ENCODE peak calls at places on chromosomes 3 and 15, in five cellular contexts. S is CD8-positive, alpha-beta memory T cell; N is GM10248; A is activated T-cell treated with anti-CD3 and anti-CD28 coated beads, Interleukin-2, amount 50 U/mL, for 72 hours; F is nucleus accumbens. K is an unnamed sample.

GRCh38 chr15:32826685-32827084 is 108.9 kb downstream of the GREM1 start:
- DNase-seq in A (no peak), F (no peak), N (no peak), S (no peak), K (no peak)

GRCh38 chr3:71316378-71316777 is 267.1 kb downstream of the FOXP1 start:
- DNase-seq in S (no peak), N (no peak), F (no peak), A (no peak), K (no peak)

GRCh38 chr15:93037341-93038063 is 51.5 kb downstream of the RGMA start:
- DNase-seq in N (no peak), F (peak; percentile 72), A (no peak), S (no peak), K (peak; percentile 15)

GRCh38 chr3:53733433-53733832 is 112.8 kb downstream of the CHDH start:
- DNase-seq in N (no peak), S (no peak), F (no peak), A (no peak), K (no peak)

GRCh38 chr3:131356006-131356405 is 25.6 kb upstream of the NUDT16 start:
- DNase-seq in A (no peak), S (no peak), F (no peak), N (no peak), K (no peak)

GRCh38 chr3:45547202-45547701 is 47.3 kb upstream of the LIMD1 start:
- DNase-seq in A (no peak), N (no peak), F (no peak), S (no peak), K (no peak)

GRCh38 chr3:189340680-189341460 is 169.1 kb downstream of the TPRG1 start:
- DNase-seq in A (no peak), S (no peak), F (no peak), N (no peak), K (no peak)

GRCh38 chr3:140420621-140421357 is 257.1 kb upstream of the TRIM42 start:
- DNase-seq in N (no peak), A (no peak), S (no peak), F (no peak), K (no peak)

GRCh38 chr3:46209751-46210470 is 1.8 kb upstream of the CCR1 start:
- DNase-seq in N (no peak), A (no peak), F (no peak), S (no peak), K (no peak)

GRCh38 chr15:88655780-88656488 is 17.1 kb downstream of the ISG20 start:
- DNase-seq in S (no peak), A (no peak), N (no peak), F (no peak), K (no peak)